ENCODE peak calls at places on chromosomes 1 and 21, in nine cellular contexts. One of them, this sample, is unnamed.

GRCh38 chr1:183548136-183548535 is 42.1 kb downstream of the NCF2 start:
- DNase-seq in MG63: no peak
- DNase-seq in heart right ventricle: no peak
- DNase-seq in astrocyte of the hippocampus: no peak
- DNase-seq in NCI-H1092 treated with DMSO at 0.1 percent for 48 hours: peak
- DNase-seq in germinal center: peak
- DNase-seq in fibroblast of pulmonary artery: no peak
- DNase-seq in body of pancreas: no peak
- DNase-seq in psoas muscle: no peak
- DNase-seq in this sample: no peak

GRCh38 chr1:38026592-38027200 is 14.2 kb downstream of the UTP11 start:
- DNase-seq in MG63: peak
- DNase-seq in heart right ventricle: no peak
- DNase-seq in astrocyte of the hippocampus: peak
- DNase-seq in NCI-H1092 treated with DMSO at 0.1 percent for 48 hours: peak
- DNase-seq in germinal center: no peak
- DNase-seq in fibroblast of pulmonary artery: peak
- DNase-seq in body of pancreas: peak
- DNase-seq in psoas muscle: peak
- DNase-seq in this sample: no peak

GRCh38 chr1:76158126-76158525 is 83.6 kb downstream of the ST6GALNAC3 start:
- DNase-seq in MG63: no peak
- DNase-seq in heart right ventricle: no peak
- DNase-seq in astrocyte of the hippocampus: peak
- DNase-seq in NCI-H1092 treated with DMSO at 0.1 percent for 48 hours: no peak
- DNase-seq in germinal center: no peak
- DNase-seq in fibroblast of pulmonary artery: no peak
- DNase-seq in body of pancreas: no peak
- DNase-seq in psoas muscle: no peak
- DNase-seq in this sample: no peak

GRCh38 chr21:46168238-46168637 is 12.9 kb upstream of the FTCD start:
- DNase-seq in MG63: no peak
- DNase-seq in heart right ventricle: no peak
- DNase-seq in astrocyte of the hippocampus: no peak
- DNase-seq in NCI-H1092 treated with DMSO at 0.1 percent for 48 hours: no peak
- DNase-seq in germinal center: no peak
- DNase-seq in fibroblast of pulmonary artery: no peak
- DNase-seq in body of pancreas: peak
- DNase-seq in psoas muscle: no peak
- DNase-seq in this sample: no peak

GRCh38 chr1:96834986-96835385 is 113.4 kb downstream of the PTBP2 start:
- DNase-seq in MG63: no peak
- DNase-seq in heart right ventricle: no peak
- DNase-seq in astrocyte of the hippocampus: no peak
- DNase-seq in NCI-H1092 treated with DMSO at 0.1 percent for 48 hours: no peak
- DNase-seq in germinal center: no peak
- DNase-seq in fibroblast of pulmonary artery: no peak
- DNase-seq in body of pancreas: no peak
- DNase-seq in psoas muscle: no peak
- DNase-seq in this sample: no peak

GRCh38 chr1:244672961-244673695 is 20.2 kb downstream of the DESI2 start:
- DNase-seq in MG63: peak
- DNase-seq in heart right ventricle: peak
- DNase-seq in astrocyte of the hippocampus: no peak
- DNase-seq in NCI-H1092 treated with DMSO at 0.1 percent for 48 hours: no peak
- DNase-seq in germinal center: no peak
- DNase-seq in fibroblast of pulmonary artery: peak
- DNase-seq in body of pancreas: peak
- DNase-seq in psoas muscle: no peak
- DNase-seq in this sample: peak

GRCh38 chr1:220012259-220012658 is 34.0 kb downstream of the EPRS1 start:
- DNase-seq in MG63: no peak
- DNase-seq in heart right ventricle: no peak
- DNase-seq in astrocyte of the hippocampus: peak
- DNase-seq in NCI-H1092 treated with DMSO at 0.1 percent for 48 hours: no peak
- DNase-seq in germinal center: no peak
- DNase-seq in fibroblast of pulmonary artery: peak
- DNase-seq in body of pancreas: no peak
- DNase-seq in psoas muscle: no peak
- DNase-seq in this sample: no peak

GRCh38 chr1:162913345-162913744 is 52.4 kb upstream of the CCDC190 start:
- DNase-seq in MG63: no peak
- DNase-seq in heart right ventricle: no peak
- DNase-seq in astrocyte of the hippocampus: no peak
- DNase-seq in NCI-H1092 treated with DMSO at 0.1 percent for 48 hours: no peak
- DNase-seq in germinal center: no peak
- DNase-seq in fibroblast of pulmonary artery: no peak
- DNase-seq in body of pancreas: no peak
- DNase-seq in psoas muscle: no peak
- DNase-seq in this sample: no peak

GRCh38 chr1:54996359-54996868 is 2.3 kb upstream of the BSND start:
- DNase-seq in MG63: peak
- DNase-seq in heart right ventricle: peak
- DNase-seq in astrocyte of the hippocampus: peak
- DNase-seq in NCI-H1092 treated with DMSO at 0.1 percent for 48 hours: peak
- DNase-seq in germinal center: peak
- DNase-seq in fibroblast of pulmonary artery: peak
- DNase-seq in body of pancreas: peak
- DNase-seq in psoas muscle: peak
- DNase-seq in this sample: peak

GRCh38 chr1:58466618-58467241 is 79.8 kb downstream of the OMA1 start:
- DNase-seq in MG63: no peak
- DNase-seq in heart right ventricle: no peak
- DNase-seq in astrocyte of the hippocampus: no peak
- DNase-seq in NCI-H1092 treated with DMSO at 0.1 percent for 48 hours: no peak
- DNase-seq in germinal center: no peak
- DNase-seq in fibroblast of pulmonary artery: no peak
- DNase-seq in body of pancreas: no peak
- DNase-seq in psoas muscle: no peak
- DNase-seq in this sample: no peak

GRCh38 chr1:212302745-212303383 is 17.7 kb downstream of the PPP2R5A start:
- DNase-seq in MG63: no peak
- DNase-seq in heart right ventricle: no peak
- DNase-seq in astrocyte of the hippocampus: peak
- DNase-seq in NCI-H1092 treated with DMSO at 0.1 percent for 48 hours: no peak
- DNase-seq in germinal center: no peak
- DNase-seq in fibroblast of pulmonary artery: peak
- DNase-seq in body of pancreas: no peak
- DNase-seq in psoas muscle: no peak
- DNase-seq in this sample: no peak

GRCh38 chr1:110538921-110539320 is 19.9 kb upstream of the KCNA10 start:
- DNase-seq in MG63: peak
- DNase-seq in heart right ventricle: no peak
- DNase-seq in astrocyte of the hippocampus: peak
- DNase-seq in NCI-H1092 treated with DMSO at 0.1 percent for 48 hours: no peak
- DNase-seq in germinal center: no peak
- DNase-seq in fibroblast of pulmonary artery: no peak
- DNase-seq in body of pancreas: no peak
- DNase-seq in psoas muscle: no peak
- DNase-seq in this sample: no peak

GRCh38 chr1:98316286-98316685 is 345.2 kb upstream of the SNX7 start:
- DNase-seq in MG63: peak
- DNase-seq in heart right ventricle: no peak
- DNase-seq in astrocyte of the hippocampus: no peak
- DNase-seq in NCI-H1092 treated with DMSO at 0.1 percent for 48 hours: no peak
- DNase-seq in germinal center: no peak
- DNase-seq in fibroblast of pulmonary artery: peak
- DNase-seq in body of pancreas: no peak
- DNase-seq in psoas muscle: no peak
- DNase-seq in this sample: no peak

GRCh38 chr1:99146129-99146848 is 118.0 kb upstream of the PLPPR4 start:
- DNase-seq in MG63: no peak
- DNase-seq in heart right ventricle: no peak
- DNase-seq in astrocyte of the hippocampus: no peak
- DNase-seq in NCI-H1092 treated with DMSO at 0.1 percent for 48 hours: no peak
- DNase-seq in germinal center: no peak
- DNase-seq in fibroblast of pulmonary artery: no peak
- DNase-seq in body of pancreas: no peak
- DNase-seq in psoas muscle: peak
- DNase-seq in this sample: no peak

GRCh38 chr1:185559684-185560310 is 174.4 kb upstream of the HMCN1 start:
- DNase-seq in MG63: peak
- DNase-seq in heart right ventricle: peak
- DNase-seq in astrocyte of the hippocampus: peak
- DNase-seq in NCI-H1092 treated with DMSO at 0.1 percent for 48 hours: peak
- DNase-seq in germinal center: peak
- DNase-seq in fibroblast of pulmonary artery: peak
- DNase-seq in body of pancreas: peak
- DNase-seq in psoas muscle: no peak
- DNase-seq in this sample: peak

GRCh38 chr1:225224287-225224686 is 203.6 kb downstream of the LBR start:
- DNase-seq in MG63: no peak
- DNase-seq in heart right ventricle: no peak
- DNase-seq in astrocyte of the hippocampus: no peak
- DNase-seq in NCI-H1092 treated with DMSO at 0.1 percent for 48 hours: no peak
- DNase-seq in germinal center: no peak
- DNase-seq in fibroblast of pulmonary artery: no peak
- DNase-seq in body of pancreas: no peak
- DNase-seq in psoas muscle: no peak
- DNase-seq in this sample: no peak

GRCh38 chr1:30286241-30286983 is 437.0 kb downstream of the MATN1 start:
- DNase-seq in MG63: no peak
- DNase-seq in heart right ventricle: no peak
- DNase-seq in astrocyte of the hippocampus: no peak
- DNase-seq in NCI-H1092 treated with DMSO at 0.1 percent for 48 hours: peak
- DNase-seq in germinal center: no peak
- DNase-seq in fibroblast of pulmonary artery: no peak
- DNase-seq in body of pancreas: peak
- DNase-seq in psoas muscle: no peak
- DNase-seq in this sample: no peak

GRCh38 chr1:74729741-74730478 is 2.9 kb downstream of the CRYZ start:
- DNase-seq in MG63: peak
- DNase-seq in heart right ventricle: no peak
- DNase-seq in astrocyte of the hippocampus: peak
- DNase-seq in NCI-H1092 treated with DMSO at 0.1 percent for 48 hours: no peak
- DNase-seq in germinal center: no peak
- DNase-seq in fibroblast of pulmonary artery: peak
- DNase-seq in body of pancreas: no peak
- DNase-seq in psoas muscle: no peak
- DNase-seq in this sample: no peak

GRCh38 chr21:31317688-31318087 is 26.4 kb downstream of the TIAM1 start:
- DNase-seq in MG63: no peak
- DNase-seq in heart right ventricle: no peak
- DNase-seq in astrocyte of the hippocampus: no peak
- DNase-seq in NCI-H1092 treated with DMSO at 0.1 percent for 48 hours: no peak
- DNase-seq in germinal center: no peak
- DNase-seq in fibroblast of pulmonary artery: no peak
- DNase-seq in body of pancreas: no peak
- DNase-seq in psoas muscle: no peak
- DNase-seq in this sample: no peak

GRCh38 chr1:167964646-167965045 is 27.8 kb upstream of the MPC2 start:
- DNase-seq in MG63: no peak
- DNase-seq in heart right ventricle: no peak
- DNase-seq in astrocyte of the hippocampus: no peak
- DNase-seq in NCI-H1092 treated with DMSO at 0.1 percent for 48 hours: no peak
- DNase-seq in germinal center: no peak
- DNase-seq in fibroblast of pulmonary artery: peak
- DNase-seq in body of pancreas: no peak
- DNase-seq in psoas muscle: no peak
- DNase-seq in this sample: no peak

GRCh38 chr1:180310095-180310494 is 80.0 kb downstream of the LHX4 start:
- DNase-seq in MG63: peak
- DNase-seq in heart right ventricle: no peak
- DNase-seq in astrocyte of the hippocampus: no peak
- DNase-seq in NCI-H1092 treated with DMSO at 0.1 percent for 48 hours: no peak
- DNase-seq in germinal center: no peak
- DNase-seq in fibroblast of pulmonary artery: peak
- DNase-seq in body of pancreas: no peak
- DNase-seq in psoas muscle: no peak
- DNase-seq in this sample: no peak

GRCh38 chr21:16330340-16331319 is 600.8 kb downstream of the USP25 start:
- DNase-seq in MG63: no peak
- DNase-seq in heart right ventricle: peak
- DNase-seq in astrocyte of the hippocampus: peak
- DNase-seq in NCI-H1092 treated with DMSO at 0.1 percent for 48 hours: peak
- DNase-seq in germinal center: peak
- DNase-seq in fibroblast of pulmonary artery: peak
- DNase-seq in body of pancreas: peak
- DNase-seq in psoas muscle: no peak
- DNase-seq in this sample: no peak

GRCh38 chr1:154996966-154997701 is 3.7 kb downstream of the LENEP start:
- DNase-seq in MG63: no peak
- DNase-seq in heart right ventricle: no peak
- DNase-seq in astrocyte of the hippocampus: no peak
- DNase-seq in NCI-H1092 treated with DMSO at 0.1 percent for 48 hours: no peak
- DNase-seq in germinal center: no peak
- DNase-seq in fibroblast of pulmonary artery: no peak
- DNase-seq in body of pancreas: no peak
- DNase-seq in psoas muscle: peak
- DNase-seq in this sample: no peak

GRCh38 chr1:96596226-96596625 is 125.4 kb upstream of the PTBP2 start:
- DNase-seq in MG63: peak
- DNase-seq in heart right ventricle: no peak
- DNase-seq in astrocyte of the hippocampus: peak
- DNase-seq in NCI-H1092 treated with DMSO at 0.1 percent for 48 hours: no peak
- DNase-seq in germinal center: peak
- DNase-seq in fibroblast of pulmonary artery: peak
- DNase-seq in body of pancreas: peak
- DNase-seq in psoas muscle: no peak
- DNase-seq in this sample: no peak

GRCh38 chr1:34597877-34598514 is 156.9 kb upstream of the GJB5 start:
- DNase-seq in MG63: peak
- DNase-seq in heart right ventricle: peak
- DNase-seq in astrocyte of the hippocampus: peak
- DNase-seq in NCI-H1092 treated with DMSO at 0.1 percent for 48 hours: peak
- DNase-seq in germinal center: peak
- DNase-seq in fibroblast of pulmonary artery: peak
- DNase-seq in body of pancreas: peak
- DNase-seq in psoas muscle: peak
- DNase-seq in this sample: peak

GRCh38 chr1:113207019-113207418 is 134.0 kb downstream of the LRIG2 start:
- DNase-seq in MG63: peak
- DNase-seq in heart right ventricle: no peak
- DNase-seq in astrocyte of the hippocampus: peak
- DNase-seq in NCI-H1092 treated with DMSO at 0.1 percent for 48 hours: no peak
- DNase-seq in germinal center: no peak
- DNase-seq in fibroblast of pulmonary artery: no peak
- DNase-seq in body of pancreas: no peak
- DNase-seq in psoas muscle: no peak
- DNase-seq in this sample: no peak

This sample was measured in left ventricle myocardium inferior.